ENCODE peak calls at places on chromosomes 7 and 10, in eight cellular contexts. One of them, this sample, is unnamed.

GRCh38 chr7:45601816-45602540 is 27.8 kb downstream of the ADCY1 start:
- DNase-seq in lung: peak; percentile 25
- DNase-seq in upper lobe of right lung: peak; percentile 53
- DNase-seq in body of pancreas: no peak
- DNase-seq in CD8-positive, alpha-beta T cell: no peak
- DNase-seq in IMR-90: no peak
- DNase-seq in transverse colon: no peak
- DNase-seq in PC-9: no peak
- DNase-seq in this sample: no peak

GRCh38 chr10:75201793-75202307 is 8.7 kb upstream of the VDAC2 start:
- DNase-seq in lung: no peak
- DNase-seq in upper lobe of right lung: no peak
- DNase-seq in body of pancreas: no peak
- DNase-seq in CD8-positive, alpha-beta T cell: no peak
- DNase-seq in IMR-90: no peak
- DNase-seq in transverse colon: peak; percentile 64
- DNase-seq in PC-9: no peak
- DNase-seq in this sample: no peak

GRCh38 chr10:92916433-92916832 is 68.1 kb downstream of the EXOC6 start:
- DNase-seq in lung: no peak
- DNase-seq in upper lobe of right lung: no peak
- DNase-seq in body of pancreas: no peak
- DNase-seq in CD8-positive, alpha-beta T cell: no peak
- DNase-seq in IMR-90: no peak
- DNase-seq in transverse colon: no peak
- DNase-seq in PC-9: no peak
- DNase-seq in this sample: no peak

GRCh38 chr10:52108236-52108635 is 205.8 kb upstream of the DKK1 start:
- DNase-seq in lung: no peak
- DNase-seq in upper lobe of right lung: no peak
- DNase-seq in body of pancreas: no peak
- DNase-seq in CD8-positive, alpha-beta T cell: no peak
- DNase-seq in IMR-90: no peak
- DNase-seq in transverse colon: no peak
- DNase-seq in PC-9: no peak
- DNase-seq in this sample: no peak

GRCh38 chr7:74398426-74398825 is 55.3 kb upstream of the GTF2IRD1 start:
- DNase-seq in lung: no peak
- DNase-seq in upper lobe of right lung: no peak
- DNase-seq in body of pancreas: no peak
- DNase-seq in CD8-positive, alpha-beta T cell: no peak
- DNase-seq in IMR-90: no peak
- DNase-seq in transverse colon: no peak
- DNase-seq in PC-9: no peak
- DNase-seq in this sample: no peak

GRCh38 chr10:129615921-129616525 is 149.0 kb downstream of the MGMT start:
- DNase-seq in lung: no peak
- DNase-seq in upper lobe of right lung: no peak
- DNase-seq in body of pancreas: no peak
- DNase-seq in CD8-positive, alpha-beta T cell: no peak
- DNase-seq in IMR-90: no peak
- DNase-seq in transverse colon: no peak
- DNase-seq in PC-9: no peak
- DNase-seq in this sample: no peak

GRCh38 chr10:15245530-15245929 is 77.0 kb upstream of the NMT2 start:
- DNase-seq in lung: no peak
- DNase-seq in upper lobe of right lung: no peak
- DNase-seq in body of pancreas: no peak
- DNase-seq in CD8-positive, alpha-beta T cell: peak; percentile 55
- DNase-seq in IMR-90: no peak
- DNase-seq in transverse colon: no peak
- DNase-seq in PC-9: no peak
- DNase-seq in this sample: no peak

GRCh38 chr7:127655720-127656119 is 3.7 kb downstream of the SND1 start:
- DNase-seq in lung: no peak
- DNase-seq in upper lobe of right lung: no peak
- DNase-seq in body of pancreas: no peak
- DNase-seq in CD8-positive, alpha-beta T cell: no peak
- DNase-seq in IMR-90: no peak
- DNase-seq in transverse colon: no peak
- DNase-seq in PC-9: no peak
- DNase-seq in this sample: no peak

GRCh38 chr10:75718996-75719395 is 287.6 kb downstream of the LRMDA start:
- DNase-seq in lung: no peak
- DNase-seq in upper lobe of right lung: no peak
- DNase-seq in body of pancreas: no peak
- DNase-seq in CD8-positive, alpha-beta T cell: no peak
- DNase-seq in IMR-90: no peak
- DNase-seq in transverse colon: no peak
- DNase-seq in PC-9: no peak
- DNase-seq in this sample: no peak

GRCh38 chr7:1331576-1332467 is 99.2 kb downstream of the UNCX start:
- DNase-seq in lung: no peak
- DNase-seq in upper lobe of right lung: no peak
- DNase-seq in body of pancreas: no peak
- DNase-seq in CD8-positive, alpha-beta T cell: no peak
- DNase-seq in IMR-90: no peak
- DNase-seq in transverse colon: no peak
- DNase-seq in PC-9: no peak
- DNase-seq in this sample: no peak

GRCh38 chr10:74821501-74821900 is 4.9 kb upstream of the KAT6B start:
- DNase-seq in lung: peak; percentile 76
- DNase-seq in upper lobe of right lung: peak; percentile 70
- DNase-seq in body of pancreas: peak; percentile 46
- DNase-seq in CD8-positive, alpha-beta T cell: no peak
- DNase-seq in IMR-90: no peak
- DNase-seq in transverse colon: peak; percentile 37
- DNase-seq in PC-9: peak; percentile 23
- DNase-seq in this sample: no peak

GRCh38 chr10:20624642-20625041 is 272.5 kb downstream of the NEBL start:
- DNase-seq in lung: no peak
- DNase-seq in upper lobe of right lung: no peak
- DNase-seq in body of pancreas: peak; percentile 17
- DNase-seq in CD8-positive, alpha-beta T cell: no peak
- DNase-seq in IMR-90: no peak
- DNase-seq in transverse colon: peak; percentile 13
- DNase-seq in PC-9: no peak
- DNase-seq in this sample: no peak

DNA sequence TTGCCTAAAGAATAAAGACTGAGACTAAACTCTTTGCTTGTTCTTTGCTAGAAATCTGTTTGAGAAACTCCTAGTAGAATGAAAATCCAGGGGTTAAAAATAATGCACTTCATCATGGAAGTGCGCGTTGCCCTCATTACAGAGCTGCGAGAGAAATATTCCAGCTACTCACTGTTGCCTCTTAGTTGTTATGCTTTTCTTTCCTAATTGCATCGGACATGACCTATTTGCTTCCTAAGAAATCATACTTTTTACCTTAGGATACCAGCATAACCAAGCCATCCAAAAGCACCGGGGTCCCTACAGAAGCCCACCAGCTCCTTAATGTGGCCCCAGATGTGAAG is 643 bp downstream of the THSD7A start:
- DNase-seq in lung: no peak
- DNase-seq in upper lobe of right lung: no peak
- DNase-seq in body of pancreas: no peak
- DNase-seq in CD8-positive, alpha-beta T cell: no peak
- DNase-seq in IMR-90: no peak
- DNase-seq in transverse colon: no peak
- DNase-seq in PC-9: no peak
- DNase-seq in this sample: no peak
- H3K27ac ChIP-seq in lung: peak overlapping the region; percentile 24
- H3K27ac ChIP-seq in upper lobe of right lung: peak overlapping the region; percentile 67
- H3K27ac ChIP-seq in body of pancreas: no peak overlapping the region
- H3K27ac ChIP-seq in CD8-positive, alpha-beta T cell: no peak overlapping the region
- H3K27ac ChIP-seq in IMR-90: no peak overlapping the region
- H3K27ac ChIP-seq in transverse colon: peak overlapping the region; percentile 61
- H3K27ac ChIP-seq in PC-9: no peak overlapping the region
- H3K27ac ChIP-seq in this sample: no peak overlapping the region

GRCh38 chr7:87059525-87060287 is at the start of gene ELAPOR2:
- DNase-seq in lung: peak; percentile 79
- DNase-seq in upper lobe of right lung: peak; percentile 91
- DNase-seq in body of pancreas: peak; percentile 75
- DNase-seq in CD8-positive, alpha-beta T cell: peak; percentile 80
- DNase-seq in IMR-90: peak; percentile 8
- DNase-seq in transverse colon: peak; percentile 86
- DNase-seq in PC-9: peak; percentile 84
- DNase-seq in this sample: peak; percentile 75
- TF ChIP-seq CTCF in lung: peak; percentile 24
- TF ChIP-seq CTCF in upper lobe of right lung: peak; percentile 42
- TF ChIP-seq CTCF in body of pancreas: peak; percentile 10
- TF ChIP-seq CTCF in CD8-positive, alpha-beta T cell: no peak
- TF ChIP-seq CTCF in IMR-90: peak; percentile 27
- TF ChIP-seq CTCF in transverse colon: peak; percentile 32
- TF ChIP-seq CTCF in PC-9: peak; percentile 43
- TF ChIP-seq CTCF in this sample: peak; percentile 46

GRCh38 chr7:138429577-138430250 is 30.3 kb upstream of the TRIM24 start:
- DNase-seq in lung: no peak
- DNase-seq in upper lobe of right lung: no peak
- DNase-seq in body of pancreas: no peak
- DNase-seq in CD8-positive, alpha-beta T cell: no peak
- DNase-seq in IMR-90: no peak
- DNase-seq in transverse colon: no peak
- DNase-seq in PC-9: peak; percentile 3
- DNase-seq in this sample: no peak
- H3K9me3 ChIP-seq in lung: peaks cover 11% of the 10 kb centered on the region
- H3K9me3 ChIP-seq in upper lobe of right lung: peaks cover 12% of the 10 kb centered on the region
- H3K9me3 ChIP-seq in body of pancreas: peaks cover 24% of the 10 kb centered on the region
- H3K9me3 ChIP-seq in CD8-positive, alpha-beta T cell: peaks cover 10% of the 10 kb centered on the region
- H3K9me3 ChIP-seq in IMR-90: peaks cover 17% of the 10 kb centered on the region
- H3K9me3 ChIP-seq in transverse colon: peaks cover 37% of the 10 kb centered on the region
- H3K9me3 ChIP-seq in PC-9: peaks cover 29% of the 10 kb centered on the region
- H3K9me3 ChIP-seq in this sample: peaks cover 23% of the 10 kb centered on the region

GRCh38 chr10:131266936-131267813 is 44.3 kb downstream of the TCERG1L start:
- DNase-seq in lung: no peak
- DNase-seq in upper lobe of right lung: no peak
- DNase-seq in body of pancreas: no peak
- DNase-seq in CD8-positive, alpha-beta T cell: no peak
- DNase-seq in IMR-90: no peak
- DNase-seq in transverse colon: no peak
- DNase-seq in PC-9: no peak
- DNase-seq in this sample: no peak

GRCh38 chr10:131260452-131261211 is 50.9 kb downstream of the TCERG1L start:
- DNase-seq in lung: no peak
- DNase-seq in upper lobe of right lung: no peak
- DNase-seq in body of pancreas: no peak
- DNase-seq in CD8-positive, alpha-beta T cell: no peak
- DNase-seq in IMR-90: no peak
- DNase-seq in transverse colon: no peak
- DNase-seq in PC-9: no peak
- DNase-seq in this sample: no peak

GRCh38 chr10:131267814-131268095 is 43.8 kb downstream of the TCERG1L start:
- DNase-seq in lung: no peak
- DNase-seq in upper lobe of right lung: no peak
- DNase-seq in body of pancreas: no peak
- DNase-seq in CD8-positive, alpha-beta T cell: no peak
- DNase-seq in IMR-90: no peak
- DNase-seq in transverse colon: no peak
- DNase-seq in PC-9: no peak
- DNase-seq in this sample: no peak

GRCh38 chr10:131261890-131262289 is 49.6 kb downstream of the TCERG1L start:
- DNase-seq in lung: no peak
- DNase-seq in upper lobe of right lung: peak; percentile 41
- DNase-seq in body of pancreas: no peak
- DNase-seq in CD8-positive, alpha-beta T cell: no peak
- DNase-seq in IMR-90: no peak
- DNase-seq in transverse colon: no peak
- DNase-seq in PC-9: no peak
- DNase-seq in this sample: no peak

GRCh38 chr10:131264110-131264788 is 47.3 kb downstream of the TCERG1L start:
- DNase-seq in lung: no peak
- DNase-seq in upper lobe of right lung: no peak
- DNase-seq in body of pancreas: no peak
- DNase-seq in CD8-positive, alpha-beta T cell: no peak
- DNase-seq in IMR-90: no peak
- DNase-seq in transverse colon: no peak
- DNase-seq in PC-9: no peak
- DNase-seq in this sample: no peak
- H3K27ac ChIP-seq in lung: no peak overlapping the region
- H3K27ac ChIP-seq in upper lobe of right lung: no peak overlapping the region
- H3K27ac ChIP-seq in body of pancreas: no peak overlapping the region
- H3K27ac ChIP-seq in CD8-positive, alpha-beta T cell: no peak overlapping the region
- H3K27ac ChIP-seq in IMR-90: no peak overlapping the region
- H3K27ac ChIP-seq in transverse colon: no peak overlapping the region
- H3K27ac ChIP-seq in PC-9: no peak overlapping the region
- H3K27ac ChIP-seq in this sample: no peak overlapping the region

GRCh38 chr7:82166666-82167065 is 276.9 kb downstream of the CACNA2D1 start:
- DNase-seq in lung: no peak
- DNase-seq in upper lobe of right lung: no peak
- DNase-seq in body of pancreas: no peak
- DNase-seq in CD8-positive, alpha-beta T cell: no peak
- DNase-seq in IMR-90: no peak
- DNase-seq in transverse colon: no peak
- DNase-seq in PC-9: no peak
- DNase-seq in this sample: no peak

GRCh38 chr7:82163586-82163985 is 280.0 kb downstream of the CACNA2D1 start:
- DNase-seq in lung: no peak
- DNase-seq in upper lobe of right lung: no peak
- DNase-seq in body of pancreas: no peak
- DNase-seq in CD8-positive, alpha-beta T cell: no peak
- DNase-seq in IMR-90: no peak
- DNase-seq in transverse colon: no peak
- DNase-seq in PC-9: no peak
- DNase-seq in this sample: no peak

GRCh38 chr7:82164410-82164809 is 279.2 kb downstream of the CACNA2D1 start:
- DNase-seq in lung: no peak
- DNase-seq in upper lobe of right lung: no peak
- DNase-seq in body of pancreas: no peak
- DNase-seq in CD8-positive, alpha-beta T cell: no peak
- DNase-seq in IMR-90: no peak
- DNase-seq in transverse colon: no peak
- DNase-seq in PC-9: no peak
- DNase-seq in this sample: no peak

GRCh38 chr7:82167568-82168314 is 275.8 kb downstream of the CACNA2D1 start:
- DNase-seq in lung: no peak
- DNase-seq in upper lobe of right lung: no peak
- DNase-seq in body of pancreas: no peak
- DNase-seq in CD8-positive, alpha-beta T cell: no peak
- DNase-seq in IMR-90: no peak
- DNase-seq in transverse colon: no peak
- DNase-seq in PC-9: no peak
- DNase-seq in this sample: no peak

DNA sequence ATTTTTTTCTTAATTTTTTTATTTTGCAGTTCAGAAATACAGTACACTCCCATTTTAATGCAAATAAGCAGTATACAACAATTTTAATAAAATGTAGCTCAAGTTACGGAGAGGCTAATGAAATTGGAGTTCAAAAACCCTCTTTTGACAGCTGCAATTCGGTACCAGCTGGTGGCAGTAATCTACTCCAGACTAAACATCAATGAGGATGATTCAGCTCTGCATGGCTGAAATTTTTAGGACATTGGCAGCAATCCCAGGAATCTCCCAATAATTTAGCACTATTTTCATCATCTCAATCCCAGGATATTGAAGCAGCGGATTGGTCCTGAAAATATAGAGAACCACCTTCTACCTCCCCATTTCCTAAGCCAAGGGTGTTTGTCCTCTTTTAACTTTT is 278.8 kb downstream of the CACNA2D1 start:
- DNase-seq in lung: no peak
- DNase-seq in upper lobe of right lung: no peak
- DNase-seq in body of pancreas: peak; percentile 5
- DNase-seq in CD8-positive, alpha-beta T cell: no peak
- DNase-seq in IMR-90: peak; percentile 79
- DNase-seq in transverse colon: no peak
- DNase-seq in PC-9: no peak
- DNase-seq in this sample: no peak
- TF ChIP-seq CTCF in lung: no peak
- TF ChIP-seq CTCF in upper lobe of right lung: no peak
- TF ChIP-seq CTCF in body of pancreas: no peak
- TF ChIP-seq CTCF in CD8-positive, alpha-beta T cell: no peak
- TF ChIP-seq CTCF in IMR-90: peak; percentile 54
- TF ChIP-seq CTCF in transverse colon: no peak
- TF ChIP-seq CTCF in PC-9: no peak
- TF ChIP-seq CTCF in this sample: no peak

This sample was measured in CD4-positive, alpha-beta T cell.